ENCODE peak calls at places on chromosomes 2 and 18, in four cellular contexts. One of them, this sample, is unnamed.

GRCh38 chr2:37167636-37168182 is 10.9 kb upstream of the EIF2AK2 start:
- DNase-seq in GM12878: no peak
- DNase-seq in HL-60: no peak
- DNase-seq in K562: no peak
- DNase-seq in this sample: no peak

GRCh38 chr18:51110073-51110797 is 80.2 kb downstream of the SMAD4 start:
- DNase-seq in GM12878: no peak
- DNase-seq in HL-60: peak
- DNase-seq in K562: peak
- DNase-seq in this sample: peak

GRCh38 chr2:236711440-236711839 is 141.8 kb downstream of the ACKR3 start:
- DNase-seq in GM12878: no peak
- DNase-seq in K562: no peak
- DNase-seq in HL-60: no peak
- DNase-seq in this sample: no peak

GRCh38 chr2:171862501-171862900 is 31.5 kb downstream of the SLC25A12 start:
- DNase-seq in HL-60: no peak
- DNase-seq in GM12878: no peak
- DNase-seq in K562: no peak
- DNase-seq in this sample: no peak

GRCh38 chr2:35298493-35298892 is 1057.1 kb upstream of the CRIM1 start:
- DNase-seq in HL-60: no peak
- DNase-seq in K562: no peak
- DNase-seq in GM12878: no peak
- DNase-seq in this sample: no peak

GRCh38 chr18:37432796-37433195 is 132.8 kb downstream of the CELF4 start:
- DNase-seq in K562: no peak
- DNase-seq in HL-60: no peak
- DNase-seq in GM12878: no peak
- DNase-seq in this sample: no peak

GRCh38 chr18:23547806-23548205 is 38.5 kb downstream of the NPC1 start:
- DNase-seq in GM12878: no peak
- DNase-seq in HL-60: no peak
- DNase-seq in K562: no peak
- DNase-seq in this sample: no peak

GRCh38 chr2:200787351-200788128 is 24.2 kb upstream of the BZW1 start:
- DNase-seq in K562: no peak
- DNase-seq in GM12878: no peak
- DNase-seq in HL-60: peak
- DNase-seq in this sample: no peak

GRCh38 chr2:158774663-158775062 is 20.5 kb upstream of the DAPL1 start:
- DNase-seq in HL-60: no peak
- DNase-seq in K562: no peak
- DNase-seq in GM12878: no peak
- DNase-seq in this sample: no peak

GRCh38 chr2:33215983-33216382 is 260.5 kb upstream of the RASGRP3 start:
- DNase-seq in HL-60: no peak
- DNase-seq in GM12878: no peak
- DNase-seq in K562: no peak
- DNase-seq in this sample: no peak

GRCh38 chr2:237025090-237025865 is 60.4 kb upstream of the COPS8 start:
- DNase-seq in K562: no peak
- DNase-seq in GM12878: no peak
- DNase-seq in HL-60: peak
- DNase-seq in this sample: no peak

GRCh38 chr18:34929336-34929780 is 111.9 kb upstream of the MAPRE2 start:
- DNase-seq in HL-60: no peak
- DNase-seq in GM12878: no peak
- DNase-seq in K562: peak
- DNase-seq in this sample: no peak

GRCh38 chr18:3972291-3972985 is 482.7 kb downstream of the DLGAP1 start:
- DNase-seq in HL-60: no peak
- DNase-seq in K562: no peak
- DNase-seq in GM12878: no peak
- DNase-seq in this sample: no peak

GRCh38 chr2:74881176-74881575 is 47.2 kb downstream of the HK2 start:
- DNase-seq in K562: no peak
- DNase-seq in HL-60: no peak
- DNase-seq in GM12878: no peak
- DNase-seq in this sample: no peak

GRCh38 chr18:21538230-21538629 is 62.3 kb downstream of the ESCO1 start:
- DNase-seq in K562: no peak
- DNase-seq in GM12878: no peak
- DNase-seq in HL-60: no peak
- DNase-seq in this sample: no peak

GRCh38 chr18:11866764-11867163 is 15.6 kb downstream of the CHMP1B start:
- DNase-seq in HL-60: no peak
- DNase-seq in K562: no peak
- DNase-seq in GM12878: no peak
- DNase-seq in this sample: no peak

GRCh38 chr2:129930451-129930850 is 49.0 kb upstream of the RAB6C start:
- DNase-seq in GM12878: no peak
- DNase-seq in K562: no peak
- DNase-seq in HL-60: no peak
- DNase-seq in this sample: no peak

GRCh38 chr2:121008978-121009377 is 273.3 kb downstream of the GLI2 start:
- DNase-seq in GM12878: no peak
- DNase-seq in HL-60: no peak
- DNase-seq in K562: peak
- DNase-seq in this sample: no peak

GRCh38 chr2:156944871-156945270 is 312.6 kb upstream of the GALNT5 start:
- DNase-seq in GM12878: no peak
- DNase-seq in HL-60: no peak
- DNase-seq in K562: no peak
- DNase-seq in this sample: no peak

GRCh38 chr2:28487258-28487657 is 8.6 kb upstream of the PLB1 start:
- DNase-seq in K562: no peak
- DNase-seq in GM12878: no peak
- DNase-seq in HL-60: no peak
- DNase-seq in this sample: no peak

GRCh38 chr2:188870289-188870688 is 103.9 kb upstream of the COL3A1 start:
- DNase-seq in GM12878: no peak
- DNase-seq in HL-60: no peak
- DNase-seq in K562: no peak
- DNase-seq in this sample: no peak

GRCh38 chr2:74834806-74835755 is 1.2 kb downstream of the HK2 start:
- DNase-seq in HL-60: peak
- DNase-seq in GM12878: no peak
- DNase-seq in K562: peak
- DNase-seq in this sample: peak

GRCh38 chr2:72803151-72803550 is 22.7 kb downstream of the EXOC6B start:
- DNase-seq in HL-60: no peak
- DNase-seq in GM12878: no peak
- DNase-seq in K562: no peak
- DNase-seq in this sample: no peak

DNA sequence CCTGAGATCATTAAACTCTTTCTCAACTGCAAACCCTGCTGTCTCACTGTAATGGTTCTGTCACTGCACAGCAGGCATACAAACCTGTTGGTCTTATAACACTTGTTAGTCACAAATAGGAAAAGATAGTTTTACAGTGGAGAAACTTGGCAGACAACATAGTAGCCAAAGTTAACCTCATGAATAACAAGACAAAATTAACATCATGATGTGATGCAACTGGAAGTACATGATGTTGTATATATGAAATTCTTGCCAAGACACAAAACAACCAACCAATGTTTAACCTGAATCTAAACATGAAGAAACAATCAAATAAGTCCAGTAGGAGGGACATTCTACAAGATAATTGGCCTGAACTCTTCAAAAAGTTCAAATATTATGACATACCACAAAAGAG is 189.3 kb downstream of the RNF152 start:
- DNase-seq in GM12878: no peak
- DNase-seq in K562: no peak
- DNase-seq in HL-60: no peak
- DNase-seq in this sample: no peak
- TF ChIP-seq SPI1 in GM12878: no peak
- TF ChIP-seq SPI1 in K562: no peak
- TF ChIP-seq SPI1 in HL-60: no peak
- TF ChIP-seq SPI1 in this sample: no peak

GRCh38 chr2:219206442-219207253 is at the start of gene ZFAND2B:
- DNase-seq in HL-60: peak
- DNase-seq in K562: peak
- DNase-seq in GM12878: peak
- DNase-seq in this sample: peak

GRCh38 chr2:219209818-219210571 is 3.4 kb downstream of the ZFAND2B start:
- DNase-seq in GM12878: no peak
- DNase-seq in HL-60: no peak
- DNase-seq in K562: no peak
- DNase-seq in this sample: no peak

GRCh38 chr2:219207254-219207883 is 787 bp downstream of the ZFAND2B start:
- DNase-seq in K562: no peak
- DNase-seq in GM12878: no peak
- DNase-seq in HL-60: no peak
- DNase-seq in this sample: no peak

GRCh38 chr2:219209236-219209635 is 2.7 kb downstream of the ZFAND2B start:
- DNase-seq in K562: no peak
- DNase-seq in GM12878: no peak
- DNase-seq in HL-60: no peak
- DNase-seq in this sample: no peak

GRCh38 chr2:219207884-219208740 is 1.5 kb downstream of the ZFAND2B start:
- DNase-seq in HL-60: no peak
- DNase-seq in K562: no peak
- DNase-seq in GM12878: no peak
- DNase-seq in this sample: no peak
- TF ChIP-seq POLR2AphosphoS5 in HL-60: no peak
- TF ChIP-seq POLR2AphosphoS5 in K562: no peak
- TF ChIP-seq POLR2AphosphoS5 in GM12878: no peak
- TF ChIP-seq POLR2AphosphoS5 in this sample: no peak

DNA sequence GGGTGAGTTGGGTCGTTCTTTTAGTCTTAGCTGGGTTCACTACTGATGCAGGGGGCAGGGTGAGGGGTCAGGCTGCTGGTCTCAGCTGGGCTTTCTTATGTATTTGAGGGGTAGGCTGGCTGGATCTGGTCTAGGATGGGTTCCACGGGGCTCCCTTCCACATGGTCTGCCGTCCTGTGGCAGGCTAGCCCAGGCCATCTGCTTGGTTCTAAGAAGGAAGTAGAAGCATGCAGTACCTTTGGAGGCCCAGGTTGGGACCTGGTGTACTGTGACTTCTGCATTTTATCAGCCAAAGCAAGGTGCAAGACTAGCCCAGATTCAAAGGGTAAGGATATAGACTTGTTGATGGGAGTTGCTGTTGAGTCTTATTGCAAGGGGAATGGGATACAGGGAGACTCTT is 35.5 kb upstream of the MGAT5 start:
- DNase-seq in GM12878: no peak
- DNase-seq in K562: no peak
- DNase-seq in HL-60: peak
- DNase-seq in this sample: no peak
- TF ChIP-seq SPI1 in GM12878: peak
- TF ChIP-seq SPI1 in K562: no peak
- TF ChIP-seq SPI1 in HL-60: peak
- TF ChIP-seq SPI1 in this sample: peak

DNA sequence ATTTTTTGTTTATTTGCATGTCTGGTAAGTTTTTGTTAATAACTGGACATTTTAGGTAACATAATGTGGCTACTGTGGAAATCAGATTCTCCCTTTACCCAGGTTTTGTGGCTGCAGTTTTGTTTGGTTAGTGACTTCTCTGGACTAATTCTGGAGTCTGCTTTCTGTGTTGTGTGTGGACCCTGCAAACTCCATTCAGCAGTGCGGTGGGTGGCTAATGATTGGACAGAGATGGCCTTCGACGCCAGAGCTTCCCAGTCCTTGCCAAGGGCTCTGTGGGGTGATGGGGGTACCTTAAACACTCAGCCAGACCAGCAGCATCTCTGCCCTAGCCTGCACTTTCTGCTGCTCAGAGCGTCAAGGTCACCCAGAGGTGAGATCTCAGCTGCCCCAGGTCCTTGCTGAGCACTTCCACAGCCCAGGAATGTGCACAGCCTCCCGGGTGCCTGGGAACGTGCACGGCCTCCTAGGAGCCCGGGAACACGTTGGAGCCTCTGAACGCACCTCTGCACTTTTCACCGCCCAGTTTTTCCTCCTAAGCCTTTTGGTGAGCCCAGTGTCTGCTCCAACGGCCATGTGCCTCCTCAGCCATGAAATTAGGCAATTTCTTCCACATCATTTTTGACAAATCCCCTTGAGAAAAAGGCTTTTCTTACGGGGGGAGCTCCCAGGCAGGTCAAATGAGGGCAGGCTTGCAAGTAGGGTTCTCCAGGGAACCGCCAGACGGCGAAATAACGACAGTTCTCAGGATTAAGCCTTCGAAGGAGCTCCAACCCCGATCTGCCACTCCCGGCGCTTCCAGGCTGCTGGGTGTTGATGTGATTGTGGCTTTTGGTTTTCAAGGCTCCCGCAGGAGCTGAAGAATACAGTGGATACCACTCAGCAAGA is 35.2 kb upstream of the KLF11 start:
- DNase-seq in HL-60: no peak
- DNase-seq in GM12878: no peak
- DNase-seq in K562: no peak
- DNase-seq in this sample: no peak
- TF ChIP-seq POLR2AphosphoS5 in HL-60: no peak
- TF ChIP-seq POLR2AphosphoS5 in GM12878: no peak
- TF ChIP-seq POLR2AphosphoS5 in K562: no peak
- TF ChIP-seq POLR2AphosphoS5 in this sample: no peak

DNA sequence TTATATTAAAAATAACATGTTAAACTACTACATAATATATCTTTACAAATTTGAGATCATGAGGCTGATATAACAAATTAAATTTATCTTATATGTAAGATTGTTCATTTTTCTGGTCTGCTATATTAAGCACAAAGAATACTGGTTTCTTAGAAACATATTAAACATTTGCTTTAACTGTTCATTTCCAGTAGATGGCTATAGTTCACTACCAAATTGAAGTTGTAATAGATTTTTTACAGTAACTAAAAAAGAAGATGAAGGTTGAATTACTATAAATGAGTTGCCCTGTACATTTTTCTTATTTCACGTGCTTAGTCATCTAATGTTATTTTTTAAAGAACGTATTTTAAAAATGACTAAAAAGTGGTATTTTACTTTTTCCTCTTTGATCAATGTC is 57.0 kb downstream of the ZNF407 start:
- DNase-seq in K562: no peak
- DNase-seq in HL-60: no peak
- DNase-seq in GM12878: no peak
- DNase-seq in this sample: no peak
- TF ChIP-seq SPI1 in K562: no peak
- TF ChIP-seq SPI1 in HL-60: no peak
- TF ChIP-seq SPI1 in GM12878: no peak
- TF ChIP-seq SPI1 in this sample: no peak

GRCh38 chr18:456361-456821 is 44.1 kb downstream of the COLEC12 start:
- DNase-seq in GM12878: no peak
- DNase-seq in HL-60: no peak
- DNase-seq in K562: no peak
- DNase-seq in this sample: no peak
- TF ChIP-seq POLR2AphosphoS5 in GM12878: no peak
- TF ChIP-seq POLR2AphosphoS5 in HL-60: no peak
- TF ChIP-seq POLR2AphosphoS5 in K562: no peak
- TF ChIP-seq POLR2AphosphoS5 in this sample: no peak

DNA sequence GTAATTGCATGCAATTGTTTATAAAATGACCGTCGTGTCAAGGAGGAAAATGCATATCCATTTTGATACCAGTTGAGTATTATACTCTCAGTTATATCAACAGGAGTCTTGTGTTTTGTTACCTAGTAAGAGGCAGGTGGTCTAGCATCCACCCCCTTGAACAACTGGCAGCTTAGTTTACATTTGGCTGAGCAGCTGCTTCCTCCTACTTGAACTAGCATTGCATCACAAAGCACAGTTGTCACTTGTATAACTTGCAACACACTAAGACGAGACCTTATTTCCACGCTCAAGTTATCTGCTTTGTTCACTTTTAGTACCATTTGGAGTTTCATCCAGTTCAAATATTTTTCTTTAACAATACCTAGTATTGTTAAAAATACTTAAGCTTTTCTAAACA is 75.4 kb upstream of the UBE2E3 start:
- DNase-seq in HL-60: peak
- DNase-seq in K562: no peak
- DNase-seq in GM12878: no peak
- DNase-seq in this sample: no peak
- TF ChIP-seq SPI1 in HL-60: no peak
- TF ChIP-seq SPI1 in K562: no peak
- TF ChIP-seq SPI1 in GM12878: no peak
- TF ChIP-seq SPI1 in this sample: no peak